ENCODE peak calls at places on chromosomes 2 and 18, in four cellular contexts. T is CD8-positive, alpha-beta memory T cell; Q is kidney epithelial cell; Z is K562. L is an unnamed sample. For H3K27me3, the result is how much of the 10 kb centered on the place peaks cover.

GRCh38 chr18:62384610-62385097 is 59.5 kb downstream of the TNFRSF11A start:
- DNase-seq in T (no peak), Q (no peak), Z (no peak), L (no peak)

GRCh38 chr18:60053747-60054304 is 154.0 kb downstream of the PMAIP1 start:
- DNase-seq in T (no peak), Q (peak), Z (peak), L (no peak)

GRCh38 chr2:3656762-3657691 is 973 bp upstream of the ALLC start:
- DNase-seq in T (no peak), Q (no peak), Z (no peak), L (no peak)

GRCh38 chr2:9736008-9736407 is 105.2 kb upstream of the YWHAQ start:
- DNase-seq in T (no peak), Q (no peak), Z (no peak), L (no peak)

GRCh38 chr2:221572821-221573429 is 821 bp upstream of the EPHA4 start:
- DNase-seq in T (peak), Q (no peak), Z (no peak), L (peak)

GRCh38 chr18:73407506-73407905 is 539.7 kb upstream of the NETO1 start:
- DNase-seq in T (no peak), Q (no peak), Z (no peak), L (no peak)

GRCh38 chr2:180823546-180824141 is 156.8 kb upstream of the UBE2E3 start:
- DNase-seq in T (no peak), Q (no peak), Z (no peak), L (no peak)

GRCh38 chr2:149184994-149185393 is 145.4 kb upstream of the LYPD6 start:
- DNase-seq in T (no peak), Q (no peak), Z (no peak), L (no peak)

GRCh38 chr2:36541891-36542595 is 55.9 kb downstream of the FEZ2 start:
- DNase-seq in T (no peak), Q (no peak), Z (no peak), L (no peak)

GRCh38 chr2:224023188-224023587 is 15.9 kb downstream of the SERPINE2 start:
- DNase-seq in T (no peak), Q (peak), Z (no peak), L (no peak)

GRCh38 chr18:32899819-32900218 is 127.0 kb upstream of the KLHL14 start:
- DNase-seq in T (no peak), Q (no peak), Z (no peak), L (no peak)

GRCh38 chr2:195406886-195407603 is 250.0 kb upstream of the SLC39A10 start:
- DNase-seq in T (no peak), Q (no peak), Z (peak), L (no peak)

GRCh38 chr2:215828528-215829184 is 184.7 kb downstream of the MREG start:
- DNase-seq in T (peak), Q (no peak), Z (peak), L (no peak)

GRCh38 chr2:29082804-29083495 is 8.6 kb upstream of the PCARE start:
- DNase-seq in T (no peak), Q (no peak), Z (no peak), L (no peak)

GRCh38 chr18:62977512-62977911 is 262.2 kb downstream of the PHLPP1 start:
- DNase-seq in T (no peak), Q (no peak), Z (no peak), L (no peak)

GRCh38 chr2:189302274-189302948 is 122.8 kb upstream of the COL5A2 start:
- DNase-seq in T (no peak), Q (peak), Z (no peak), L (no peak)

GRCh38 chr18:58078889-58079573 is 35.0 kb downstream of the NEDD4L start:
- DNase-seq in T (no peak), Q (no peak), Z (peak), L (no peak)

GRCh38 chr2:85865539-85866164 is 23.1 kb downstream of the ST3GAL5 start:
- DNase-seq in T (no peak), Q (no peak), Z (no peak), L (peak)

GRCh38 chr2:20184067-20184938 is 40.6 kb downstream of the SDC1 start:
- DNase-seq in T (no peak), Q (peak), Z (no peak), L (no peak)

GRCh38 chr2:187415449-187415848 is 32.6 kb downstream of the CALCRL start:
- DNase-seq in T (no peak), Q (no peak), Z (no peak), L (no peak)

GRCh38 chr2:241456546-241456945 is 51.8 kb downstream of the STK25 start:
- DNase-seq in T (no peak), Q (no peak), Z (no peak), L (no peak)

GRCh38 chr2:42783511-42783910 is 8.9 kb downstream of the HAAO start:
- DNase-seq in T (no peak), Q (no peak), Z (no peak), L (no peak)

GRCh38 chr18:56298935-56299334 is 339.5 kb downstream of the TXNL1 start:
- DNase-seq in T (no peak), Q (no peak), Z (no peak), L (no peak)

GRCh38 chr18:40415821-40416220 is 1539.2 kb upstream of the PIK3C3 start:
- DNase-seq in T (no peak), Q (no peak), Z (no peak), L (no peak)

GRCh38 chr2:30282081-30282480 is 50.7 kb downstream of the LBH start:
- DNase-seq in T (no peak), Q (no peak), Z (no peak), L (no peak)

GRCh38 chr2:37553411-37554156 is 117.9 kb downstream of the CDC42EP3 start:
- DNase-seq in T (no peak), Q (no peak), Z (no peak), L (no peak)

GRCh38 chr18:63869374-63869773 is 18.1 kb upstream of the SERPINB2 start:
- DNase-seq in T (no peak), Q (no peak), Z (no peak), L (no peak)

GRCh38 chr18:35680139-35680551 is 98.6 kb downstream of the GALNT1 start:
- DNase-seq in T (no peak), Q (no peak), Z (no peak), L (no peak)

GRCh38 chr18:8987250-8987649 is 115.2 kb upstream of the NDUFV2 start:
- DNase-seq in T (no peak), Q (no peak), Z (no peak), L (peak)

GRCh38 chr2:119746836-119747235 is 12.9 kb upstream of the PTPN4 start:
- DNase-seq in T (no peak), Q (no peak), Z (no peak), L (no peak)

GRCh38 chr2:98487806-98488189 is 43.1 kb downstream of the INPP4A start:
- DNase-seq in T (peak), Q (no peak), Z (peak), L (no peak)

GRCh38 chr2:236855176-236855865 is 230.4 kb upstream of the COPS8 start:
- DNase-seq in T (no peak), Q (no peak), Z (no peak), L (peak)

GRCh38 chr2:169026056-169026455 is 5.1 kb downstream of the ABCB11 start:
- DNase-seq in T (no peak), Q (no peak), Z (no peak), L (no peak)

GRCh38 chr2:145687445-145688104 is 1167.7 kb upstream of the ZEB2 start:
- DNase-seq in T (no peak), Q (no peak), Z (no peak), L (no peak)

GRCh38 chr18:55988537-55988936 is 400.5 kb upstream of the TCF4 start:
- DNase-seq in T (no peak), Q (no peak), Z (no peak), L (no peak)

GRCh38 chr2:17148298-17149228 is 369.7 kb downstream of the RAD51AP2 start:
- DNase-seq in T (no peak), Q (no peak), Z (peak), L (no peak)

GRCh38 chr2:53211201-53211774 is 556.3 kb upstream of the CHAC2 start:
- DNase-seq in T (no peak), Q (no peak), Z (no peak), L (no peak)

GRCh38 chr2:120947982-120948661 is 212.5 kb downstream of the GLI2 start:
- DNase-seq in T (no peak), Q (no peak), Z (no peak), L (no peak)

GRCh38 chr2:106885981-106886915 is at the start of gene ST6GAL2:
- DNase-seq in T (no peak), Q (no peak), Z (no peak), L (no peak)

GRCh38 chr18:20971886-20972267 is 139.7 kb downstream of the ROCK1 start:
- DNase-seq in T (no peak), Q (no peak), Z (peak), L (no peak)

GRCh38 chr2:158191076-158191566 is 89.4 kb downstream of the UPP2 start:
- DNase-seq in T (no peak), Q (peak), Z (no peak), L (no peak)
- H3K4me3 ChIP-seq in T (no peak), Q (no peak), Z (no peak), L (peak)

GRCh38 chr2:228731517-228731916 is 539.6 kb downstream of the PID1 start:
- DNase-seq in T (no peak), Q (peak), Z (no peak), L (peak)
- H3K27me3 ChIP-seq in T (under half), Q (under half), Z (under half), L (under half)

GRCh38 chr2:185734658-185735057 is 3.9 kb upstream of the FSIP2 start:
- DNase-seq in T (no peak), Q (no peak), Z (no peak), L (no peak)

GRCh38 chr2:185736210-185736609 is 2.4 kb upstream of the FSIP2 start:
- DNase-seq in T (no peak), Q (no peak), Z (no peak), L (no peak)

DNA sequence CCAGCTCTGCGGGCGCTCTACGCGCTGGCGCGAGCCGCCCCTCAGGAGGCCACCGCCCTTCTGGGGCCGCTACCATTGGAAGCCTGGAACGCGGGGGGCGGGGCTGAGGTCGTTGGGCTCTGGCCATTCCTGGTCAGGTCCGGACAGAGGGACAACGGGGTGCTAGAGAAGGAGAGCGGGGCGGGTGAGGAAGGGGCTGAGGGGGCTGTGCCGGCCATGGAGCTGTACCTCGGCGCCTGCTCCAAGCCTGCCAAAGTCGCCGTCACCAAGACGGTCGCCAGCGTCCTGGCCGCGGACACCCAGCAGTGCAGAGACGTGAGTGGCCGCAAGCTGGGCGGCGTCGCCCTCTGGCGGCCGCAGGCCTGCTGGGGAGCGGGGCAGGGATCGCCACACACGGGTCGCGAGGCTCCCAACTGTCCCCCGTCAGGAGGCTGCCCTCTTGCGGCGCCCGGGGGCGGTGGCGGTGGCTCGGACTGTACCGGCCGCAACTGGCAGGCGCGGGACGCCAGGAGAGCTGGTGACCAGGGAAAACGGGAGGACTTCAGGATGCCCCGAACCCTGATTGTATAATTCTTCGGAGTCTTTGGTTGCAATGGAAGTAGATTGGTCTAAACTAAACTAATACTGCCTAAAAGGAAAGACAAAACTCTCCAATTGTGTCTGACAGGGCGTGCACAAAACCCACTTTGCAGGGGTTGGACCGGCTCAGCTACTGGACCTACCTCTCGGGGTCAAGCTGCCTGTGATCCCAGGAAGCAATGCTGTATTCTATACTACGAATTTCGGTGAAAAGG is at the start of gene FSIP2:
- DNase-seq in T (no peak), Q (peak), Z (peak), L (peak)
- H3K4me3 ChIP-seq in T (no peak), Q (peak), Z (peak), L (peak)

DNA sequence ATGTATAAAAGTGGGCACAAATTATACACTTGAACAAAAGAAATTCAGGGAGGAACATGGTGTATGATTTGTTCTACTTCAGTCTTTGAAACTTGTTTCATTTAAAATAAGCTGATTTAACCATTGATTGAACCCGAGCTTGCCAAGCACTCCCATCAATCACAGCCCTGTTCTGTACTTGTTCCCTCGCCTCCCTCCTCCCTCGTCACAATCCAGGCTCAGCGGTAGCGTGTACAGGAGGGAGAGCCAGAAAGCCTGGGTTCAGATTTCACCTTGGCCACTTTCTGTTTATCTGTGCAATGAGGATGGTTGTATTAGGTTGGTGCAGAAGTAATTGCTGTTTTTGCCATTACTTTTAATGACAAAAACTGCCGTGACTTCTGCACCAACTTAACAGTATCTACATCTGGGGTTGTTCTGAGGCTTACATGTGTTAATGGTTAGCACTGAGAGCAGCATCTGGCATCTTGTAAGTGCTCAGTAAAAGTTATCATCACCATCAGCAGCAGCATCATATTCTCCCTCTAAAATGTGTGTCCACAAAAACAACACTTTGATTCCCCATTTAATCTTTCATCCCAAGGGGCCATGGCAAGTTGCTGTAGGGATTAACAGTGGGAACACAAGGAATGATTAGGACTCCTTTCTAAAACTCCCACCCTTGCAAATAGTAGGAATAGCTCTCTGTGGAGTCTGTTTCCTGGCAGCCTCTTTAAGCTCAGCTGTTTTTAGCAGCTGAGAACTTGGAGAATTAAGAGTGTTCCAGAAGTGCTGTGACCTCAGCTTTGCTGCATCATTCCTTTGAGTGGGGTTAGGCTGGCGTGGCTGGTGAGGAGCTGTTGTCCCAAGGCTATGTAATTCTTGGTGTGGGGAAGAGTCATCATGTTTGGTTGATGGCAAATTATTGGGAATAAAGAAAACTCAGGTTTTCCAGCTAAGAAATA is 4.7 kb downstream of the DPYSL5 start:
- DNase-seq in T (no peak), Q (no peak), Z (no peak), L (no peak)
- H3K27me3 ChIP-seq in T (under half), Q (under half), Z (under half), L (under half)

GRCh38 chr2:74413001-74413698 is 8.3 kb downstream of the C2orf81 start:
- DNase-seq in T (no peak), Q (no peak), Z (no peak), L (peak)

GRCh38 chr2:74415762-74416395 is 5.5 kb downstream of the C2orf81 start:
- DNase-seq in T (no peak), Q (no peak), Z (no peak), L (no peak)

GRCh38 chr2:74414913-74415761 is 6.3 kb downstream of the C2orf81 start:
- DNase-seq in T (no peak), Q (no peak), Z (no peak), L (no peak)

GRCh38 chr2:74416721-74417120 is 4.7 kb downstream of the C2orf81 start:
- DNase-seq in T (no peak), Q (no peak), Z (peak), L (no peak)

GRCh38 chr2:74414475-74414874 is 6.9 kb downstream of the C2orf81 start:
- DNase-seq in T (no peak), Q (no peak), Z (no peak), L (peak)
- H3K4me3 ChIP-seq in T (peak), Q (peak), Z (no peak), L (peak)